ENCODE peak calls at places on chromosomes 4 and X, in eight cellular contexts. One of them, this sample, is unnamed.

GRCh38 chr4:181661090-181661489 is 582.1 kb upstream of the TENM3 start:
- DNase-seq in activated CD8-positive, alpha-beta memory T cell treated with anti-CD3 and anti-CD28 coated beads, Interleukin-2, amount 50 U/mL, for 48 hours: no peak
- DNase-seq in T-helper 2 cell: no peak
- DNase-seq in NCI-H2029: no peak
- DNase-seq in activated T-helper 1 cell treated with anti-CD3 and anti-CD28 coated beads, Interleukin-2, amount 50 U/mL, for 16 hours: no peak
- DNase-seq in lung microvascular endothelial cell: no peak
- DNase-seq in activated gamma-delta T cell treated with Interleukin-2 at 50 U/mL for 16 hours: no peak
- DNase-seq in WERI-Rb-1: no peak
- DNase-seq in this sample: no peak

GRCh38 chr4:83875437-83875836 is 339.5 kb downstream of the GPAT3 start:
- DNase-seq in activated CD8-positive, alpha-beta memory T cell treated with anti-CD3 and anti-CD28 coated beads, Interleukin-2, amount 50 U/mL, for 48 hours: no peak
- DNase-seq in NCI-H2029: no peak
- DNase-seq in lung microvascular endothelial cell: no peak
- DNase-seq in activated gamma-delta T cell treated with Interleukin-2 at 50 U/mL for 16 hours: no peak
- DNase-seq in activated T-helper 1 cell treated with anti-CD3 and anti-CD28 coated beads, Interleukin-2, amount 50 U/mL, for 16 hours: no peak
- DNase-seq in WERI-Rb-1: peak; percentile 14
- DNase-seq in T-helper 2 cell: no peak
- DNase-seq in this sample: no peak

GRCh38 chr4:74897390-74897789 is 35.5 kb upstream of the PARM1 start:
- DNase-seq in WERI-Rb-1: no peak
- DNase-seq in activated T-helper 1 cell treated with anti-CD3 and anti-CD28 coated beads, Interleukin-2, amount 50 U/mL, for 16 hours: no peak
- DNase-seq in T-helper 2 cell: no peak
- DNase-seq in NCI-H2029: no peak
- DNase-seq in activated CD8-positive, alpha-beta memory T cell treated with anti-CD3 and anti-CD28 coated beads, Interleukin-2, amount 50 U/mL, for 48 hours: no peak
- DNase-seq in lung microvascular endothelial cell: no peak
- DNase-seq in activated gamma-delta T cell treated with Interleukin-2 at 50 U/mL for 16 hours: no peak
- DNase-seq in this sample: no peak

GRCh38 chrX:41808042-41808441 is 84.1 kb downstream of the GPR82 start:
- DNase-seq in lung microvascular endothelial cell: no peak
- DNase-seq in T-helper 2 cell: no peak
- DNase-seq in NCI-H2029: no peak
- DNase-seq in activated T-helper 1 cell treated with anti-CD3 and anti-CD28 coated beads, Interleukin-2, amount 50 U/mL, for 16 hours: no peak
- DNase-seq in activated gamma-delta T cell treated with Interleukin-2 at 50 U/mL for 16 hours: no peak
- DNase-seq in activated CD8-positive, alpha-beta memory T cell treated with anti-CD3 and anti-CD28 coated beads, Interleukin-2, amount 50 U/mL, for 48 hours: no peak
- DNase-seq in WERI-Rb-1: no peak
- DNase-seq in this sample: no peak

GRCh38 chrX:102650903-102651241 is 411 bp upstream of the GPRASP1 start:
- DNase-seq in T-helper 2 cell: no peak
- DNase-seq in WERI-Rb-1: no peak
- DNase-seq in activated gamma-delta T cell treated with Interleukin-2 at 50 U/mL for 16 hours: no peak
- DNase-seq in NCI-H2029: no peak
- DNase-seq in activated CD8-positive, alpha-beta memory T cell treated with anti-CD3 and anti-CD28 coated beads, Interleukin-2, amount 50 U/mL, for 48 hours: no peak
- DNase-seq in activated T-helper 1 cell treated with anti-CD3 and anti-CD28 coated beads, Interleukin-2, amount 50 U/mL, for 16 hours: no peak
- DNase-seq in lung microvascular endothelial cell: no peak
- DNase-seq in this sample: no peak

GRCh38 chrX:39613508-39613921 is 484.2 kb downstream of the BCOR start:
- DNase-seq in activated gamma-delta T cell treated with Interleukin-2 at 50 U/mL for 16 hours: no peak
- DNase-seq in activated T-helper 1 cell treated with anti-CD3 and anti-CD28 coated beads, Interleukin-2, amount 50 U/mL, for 16 hours: no peak
- DNase-seq in activated CD8-positive, alpha-beta memory T cell treated with anti-CD3 and anti-CD28 coated beads, Interleukin-2, amount 50 U/mL, for 48 hours: peak; percentile 53
- DNase-seq in WERI-Rb-1: peak; percentile 61
- DNase-seq in T-helper 2 cell: peak; percentile 38
- DNase-seq in NCI-H2029: peak; percentile 51
- DNase-seq in lung microvascular endothelial cell: peak; percentile 32
- DNase-seq in this sample: no peak

GRCh38 chrX:57453901-57454300 is 137.9 kb upstream of the ZXDB start:
- DNase-seq in WERI-Rb-1: peak; percentile 13
- DNase-seq in activated CD8-positive, alpha-beta memory T cell treated with anti-CD3 and anti-CD28 coated beads, Interleukin-2, amount 50 U/mL, for 48 hours: no peak
- DNase-seq in activated T-helper 1 cell treated with anti-CD3 and anti-CD28 coated beads, Interleukin-2, amount 50 U/mL, for 16 hours: no peak
- DNase-seq in lung microvascular endothelial cell: peak; percentile 59
- DNase-seq in activated gamma-delta T cell treated with Interleukin-2 at 50 U/mL for 16 hours: no peak
- DNase-seq in T-helper 2 cell: peak; percentile 70
- DNase-seq in NCI-H2029: no peak
- DNase-seq in this sample: no peak

GRCh38 chrX:38351346-38351745 is 1.1 kb upstream of the OTC start:
- DNase-seq in WERI-Rb-1: no peak
- DNase-seq in T-helper 2 cell: no peak
- DNase-seq in NCI-H2029: no peak
- DNase-seq in activated gamma-delta T cell treated with Interleukin-2 at 50 U/mL for 16 hours: no peak
- DNase-seq in lung microvascular endothelial cell: no peak
- DNase-seq in activated T-helper 1 cell treated with anti-CD3 and anti-CD28 coated beads, Interleukin-2, amount 50 U/mL, for 16 hours: no peak
- DNase-seq in activated CD8-positive, alpha-beta memory T cell treated with anti-CD3 and anti-CD28 coated beads, Interleukin-2, amount 50 U/mL, for 48 hours: no peak
- DNase-seq in this sample: no peak

GRCh38 chrX:119477812-119478232 is 9.6 kb downstream of the SLC25A5 start:
- DNase-seq in activated CD8-positive, alpha-beta memory T cell treated with anti-CD3 and anti-CD28 coated beads, Interleukin-2, amount 50 U/mL, for 48 hours: no peak
- DNase-seq in T-helper 2 cell: no peak
- DNase-seq in activated T-helper 1 cell treated with anti-CD3 and anti-CD28 coated beads, Interleukin-2, amount 50 U/mL, for 16 hours: no peak
- DNase-seq in NCI-H2029: no peak
- DNase-seq in WERI-Rb-1: no peak
- DNase-seq in lung microvascular endothelial cell: peak; percentile 22
- DNase-seq in activated gamma-delta T cell treated with Interleukin-2 at 50 U/mL for 16 hours: no peak
- DNase-seq in this sample: no peak

GRCh38 chrX:40097492-40098263 is at the start of gene BCOR:
- DNase-seq in activated gamma-delta T cell treated with Interleukin-2 at 50 U/mL for 16 hours: peak; percentile 68
- DNase-seq in T-helper 2 cell: peak; percentile 91
- DNase-seq in activated CD8-positive, alpha-beta memory T cell treated with anti-CD3 and anti-CD28 coated beads, Interleukin-2, amount 50 U/mL, for 48 hours: peak; percentile 81
- DNase-seq in lung microvascular endothelial cell: peak; percentile 67
- DNase-seq in NCI-H2029: peak; percentile 40
- DNase-seq in WERI-Rb-1: peak; percentile 81
- DNase-seq in activated T-helper 1 cell treated with anti-CD3 and anti-CD28 coated beads, Interleukin-2, amount 50 U/mL, for 16 hours: peak; percentile 39
- DNase-seq in this sample: no peak

GRCh38 chr4:171334549-171334948 is 478.7 kb upstream of the GALNTL6 start:
- DNase-seq in T-helper 2 cell: no peak
- DNase-seq in NCI-H2029: no peak
- DNase-seq in activated gamma-delta T cell treated with Interleukin-2 at 50 U/mL for 16 hours: no peak
- DNase-seq in activated CD8-positive, alpha-beta memory T cell treated with anti-CD3 and anti-CD28 coated beads, Interleukin-2, amount 50 U/mL, for 48 hours: no peak
- DNase-seq in WERI-Rb-1: no peak
- DNase-seq in activated T-helper 1 cell treated with anti-CD3 and anti-CD28 coated beads, Interleukin-2, amount 50 U/mL, for 16 hours: no peak
- DNase-seq in lung microvascular endothelial cell: no peak
- DNase-seq in this sample: no peak

GRCh38 chr4:84497220-84497834 is 1.8 kb downstream of the NKX6-1 start:
- DNase-seq in activated T-helper 1 cell treated with anti-CD3 and anti-CD28 coated beads, Interleukin-2, amount 50 U/mL, for 16 hours: no peak
- DNase-seq in WERI-Rb-1: no peak
- DNase-seq in activated CD8-positive, alpha-beta memory T cell treated with anti-CD3 and anti-CD28 coated beads, Interleukin-2, amount 50 U/mL, for 48 hours: no peak
- DNase-seq in lung microvascular endothelial cell: no peak
- DNase-seq in T-helper 2 cell: no peak
- DNase-seq in activated gamma-delta T cell treated with Interleukin-2 at 50 U/mL for 16 hours: no peak
- DNase-seq in NCI-H2029: no peak
- DNase-seq in this sample: no peak

GRCh38 chr4:22385615-22386014 is 130.3 kb downstream of the ADGRA3 start:
- DNase-seq in activated CD8-positive, alpha-beta memory T cell treated with anti-CD3 and anti-CD28 coated beads, Interleukin-2, amount 50 U/mL, for 48 hours: no peak
- DNase-seq in WERI-Rb-1: no peak
- DNase-seq in activated gamma-delta T cell treated with Interleukin-2 at 50 U/mL for 16 hours: no peak
- DNase-seq in T-helper 2 cell: no peak
- DNase-seq in lung microvascular endothelial cell: peak; percentile 78
- DNase-seq in activated T-helper 1 cell treated with anti-CD3 and anti-CD28 coated beads, Interleukin-2, amount 50 U/mL, for 16 hours: no peak
- DNase-seq in NCI-H2029: no peak
- DNase-seq in this sample: no peak

GRCh38 chr4:87239821-87240220 is 19.4 kb upstream of the KLHL8 start:
- DNase-seq in activated T-helper 1 cell treated with anti-CD3 and anti-CD28 coated beads, Interleukin-2, amount 50 U/mL, for 16 hours: no peak
- DNase-seq in NCI-H2029: no peak
- DNase-seq in lung microvascular endothelial cell: no peak
- DNase-seq in activated gamma-delta T cell treated with Interleukin-2 at 50 U/mL for 16 hours: no peak
- DNase-seq in WERI-Rb-1: no peak
- DNase-seq in activated CD8-positive, alpha-beta memory T cell treated with anti-CD3 and anti-CD28 coated beads, Interleukin-2, amount 50 U/mL, for 48 hours: no peak
- DNase-seq in T-helper 2 cell: no peak
- DNase-seq in this sample: no peak

GRCh38 chrX:123756320-123756719 is 23.5 kb upstream of the THOC2 start:
- DNase-seq in activated CD8-positive, alpha-beta memory T cell treated with anti-CD3 and anti-CD28 coated beads, Interleukin-2, amount 50 U/mL, for 48 hours: no peak
- DNase-seq in T-helper 2 cell: no peak
- DNase-seq in activated T-helper 1 cell treated with anti-CD3 and anti-CD28 coated beads, Interleukin-2, amount 50 U/mL, for 16 hours: no peak
- DNase-seq in NCI-H2029: no peak
- DNase-seq in lung microvascular endothelial cell: peak; percentile 1
- DNase-seq in activated gamma-delta T cell treated with Interleukin-2 at 50 U/mL for 16 hours: no peak
- DNase-seq in WERI-Rb-1: no peak
- DNase-seq in this sample: no peak

GRCh38 chr4:41573458-41574129 is 35.6 kb downstream of the LIMCH1 start:
- DNase-seq in activated CD8-positive, alpha-beta memory T cell treated with anti-CD3 and anti-CD28 coated beads, Interleukin-2, amount 50 U/mL, for 48 hours: no peak
- DNase-seq in NCI-H2029: no peak
- DNase-seq in activated gamma-delta T cell treated with Interleukin-2 at 50 U/mL for 16 hours: no peak
- DNase-seq in activated T-helper 1 cell treated with anti-CD3 and anti-CD28 coated beads, Interleukin-2, amount 50 U/mL, for 16 hours: no peak
- DNase-seq in T-helper 2 cell: no peak
- DNase-seq in lung microvascular endothelial cell: no peak
- DNase-seq in WERI-Rb-1: no peak
- DNase-seq in this sample: no peak

GRCh38 chr4:113827285-113827684 is 65.7 kb upstream of the CAMK2D start:
- DNase-seq in T-helper 2 cell: no peak
- DNase-seq in activated T-helper 1 cell treated with anti-CD3 and anti-CD28 coated beads, Interleukin-2, amount 50 U/mL, for 16 hours: no peak
- DNase-seq in NCI-H2029: no peak
- DNase-seq in WERI-Rb-1: no peak
- DNase-seq in activated CD8-positive, alpha-beta memory T cell treated with anti-CD3 and anti-CD28 coated beads, Interleukin-2, amount 50 U/mL, for 48 hours: no peak
- DNase-seq in activated gamma-delta T cell treated with Interleukin-2 at 50 U/mL for 16 hours: no peak
- DNase-seq in lung microvascular endothelial cell: no peak
- DNase-seq in this sample: no peak

GRCh38 chrX:10607233-10607632 is 13.2 kb downstream of the MID1 start:
- DNase-seq in lung microvascular endothelial cell: no peak
- DNase-seq in NCI-H2029: no peak
- DNase-seq in activated T-helper 1 cell treated with anti-CD3 and anti-CD28 coated beads, Interleukin-2, amount 50 U/mL, for 16 hours: no peak
- DNase-seq in activated CD8-positive, alpha-beta memory T cell treated with anti-CD3 and anti-CD28 coated beads, Interleukin-2, amount 50 U/mL, for 48 hours: no peak
- DNase-seq in WERI-Rb-1: no peak
- DNase-seq in activated gamma-delta T cell treated with Interleukin-2 at 50 U/mL for 16 hours: no peak
- DNase-seq in T-helper 2 cell: no peak
- DNase-seq in this sample: no peak

GRCh38 chr4:4368821-4369580 is 17.9 kb upstream of the NSG1 start:
- DNase-seq in WERI-Rb-1: no peak
- DNase-seq in T-helper 2 cell: no peak
- DNase-seq in activated gamma-delta T cell treated with Interleukin-2 at 50 U/mL for 16 hours: no peak
- DNase-seq in activated T-helper 1 cell treated with anti-CD3 and anti-CD28 coated beads, Interleukin-2, amount 50 U/mL, for 16 hours: no peak
- DNase-seq in lung microvascular endothelial cell: no peak
- DNase-seq in activated CD8-positive, alpha-beta memory T cell treated with anti-CD3 and anti-CD28 coated beads, Interleukin-2, amount 50 U/mL, for 48 hours: no peak
- DNase-seq in NCI-H2029: no peak
- DNase-seq in this sample: no peak

GRCh38 chr4:70496231-70496630 is 22.1 kb upstream of the AMTN start:
- DNase-seq in activated gamma-delta T cell treated with Interleukin-2 at 50 U/mL for 16 hours: no peak
- DNase-seq in activated CD8-positive, alpha-beta memory T cell treated with anti-CD3 and anti-CD28 coated beads, Interleukin-2, amount 50 U/mL, for 48 hours: no peak
- DNase-seq in WERI-Rb-1: no peak
- DNase-seq in NCI-H2029: no peak
- DNase-seq in lung microvascular endothelial cell: no peak
- DNase-seq in activated T-helper 1 cell treated with anti-CD3 and anti-CD28 coated beads, Interleukin-2, amount 50 U/mL, for 16 hours: no peak
- DNase-seq in T-helper 2 cell: no peak
- DNase-seq in this sample: no peak

GRCh38 chrX:124392794-124393193 is 46.4 kb downstream of the SH2D1A start:
- DNase-seq in activated gamma-delta T cell treated with Interleukin-2 at 50 U/mL for 16 hours: no peak
- DNase-seq in WERI-Rb-1: no peak
- DNase-seq in NCI-H2029: no peak
- DNase-seq in activated CD8-positive, alpha-beta memory T cell treated with anti-CD3 and anti-CD28 coated beads, Interleukin-2, amount 50 U/mL, for 48 hours: no peak
- DNase-seq in lung microvascular endothelial cell: no peak
- DNase-seq in T-helper 2 cell: no peak
- DNase-seq in activated T-helper 1 cell treated with anti-CD3 and anti-CD28 coated beads, Interleukin-2, amount 50 U/mL, for 16 hours: no peak
- DNase-seq in this sample: no peak

This sample was measured in esophagus squamous epithelium.